ENCODE peak calls at places on chromosomes 6 and 20, in five cellular contexts. F, N, B, X and Z are unnamed samples.

GRCh38 chr20:10673176-10673830 is 496 bp downstream of the JAG1 start:
- DNase-seq in X (peak; percentile 17), N (peak; percentile 56), F (no peak), B (no peak), Z (peak; percentile 79)

GRCh38 chr6:142907544-142907943 is 37.4 kb downstream of the HIVEP2 start:
- DNase-seq in B (no peak), F (no peak), X (no peak), N (no peak), Z (no peak)

GRCh38 chr6:30508890-30509736 is 19.8 kb downstream of the HLA-E start:
- DNase-seq in F (no peak), N (no peak), B (no peak), X (no peak), Z (no peak)

GRCh38 chr20:15807271-15807670 is 766.0 kb downstream of the KIF16B start:
- DNase-seq in X (no peak), N (no peak), F (no peak), B (no peak), Z (no peak)

GRCh38 chr6:15511248-15512125 is 151.3 kb downstream of the DTNBP1 start:
- DNase-seq in N (no peak), B (no peak), X (no peak), F (no peak), Z (peak; percentile 47)

GRCh38 chr6:30259140-30260035 is 46.2 kb upstream of the TRIM26 start:
- DNase-seq in F (no peak), N (peak; percentile 89), B (peak; percentile 64), X (peak; percentile 92), Z (peak; percentile 86)

GRCh38 chr20:11204926-11205768 is 531.3 kb upstream of the JAG1 start:
- DNase-seq in N (peak; percentile 59), F (no peak), B (no peak), X (peak; percentile 29), Z (peak; percentile 65)

GRCh38 chr6:42028234-42029061 is 21.9 kb upstream of the TAF8 start:
- DNase-seq in F (no peak), B (no peak), N (no peak), X (peak; percentile 53), Z (no peak)

GRCh38 chr20:11195899-11196558 is 522.2 kb upstream of the JAG1 start:
- DNase-seq in N (no peak), F (no peak), B (no peak), X (peak; percentile 31), Z (no peak)

GRCh38 chr20:47319517-47320252 is 36.8 kb downstream of the ZMYND8 start:
- DNase-seq in N (peak; percentile 64), B (no peak), X (no peak), F (no peak), Z (peak; percentile 83)

GRCh38 chr6:137692806-137693205 is 174.3 kb upstream of the TNFAIP3 start:
- DNase-seq in F (no peak), N (no peak), B (no peak), X (no peak), Z (no peak)

GRCh38 chr6:21027507-21027906 is 493.2 kb downstream of the CDKAL1 start:
- DNase-seq in X (no peak), F (no peak), N (no peak), B (no peak), Z (no peak)

GRCh38 chr6:89952696-89953095 is 58.4 kb downstream of the GJA10 start:
- DNase-seq in F (no peak), B (peak; percentile 17), N (no peak), X (peak; percentile 25), Z (no peak)

GRCh38 chr6:41467106-41467505 is 79.1 kb upstream of the FOXP4 start:
- DNase-seq in X (no peak), F (no peak), N (no peak), B (no peak), Z (no peak)

GRCh38 chr6:89067796-89068195 is 12.8 kb upstream of the PNRC1 start:
- DNase-seq in B (no peak), F (no peak), X (no peak), N (no peak), Z (no peak)

GRCh38 chr6:140542858-140543257 is 1168.4 kb upstream of the CITED2 start:
- DNase-seq in N (no peak), X (no peak), F (no peak), B (no peak), Z (no peak)

GRCh38 chr6:5511924-5512323 is 250.6 kb downstream of the FARS2 start:
- DNase-seq in F (no peak), N (no peak), X (peak; percentile 17), B (no peak), Z (no peak)

GRCh38 chr6:126117251-126117650 is 130.9 kb downstream of the TRMT11 start:
- DNase-seq in F (no peak), X (no peak), B (no peak), N (no peak), Z (no peak)

GRCh38 chr20:6026051-6026450 is 27.8 kb downstream of the LRRN4 start:
- DNase-seq in F (no peak), N (no peak), X (no peak), B (no peak), Z (no peak)

GRCh38 chr20:21302645-21303060 is 478 bp upstream of the XRN2 start:
- DNase-seq in X (no peak), B (no peak), N (no peak), F (no peak), Z (peak; percentile 45)

GRCh38 chr6:24935323-24935722 is 437 bp downstream of the RIPOR2 start:
- DNase-seq in F (no peak), B (no peak), X (no peak), N (no peak), Z (no peak)